ENCODE peak calls at places on chromosomes 13 and 19, in nine cellular contexts. F, H, V, L, I, Y, S, M and Q are unnamed samples.

GRCh38 chr19:44684892-44685847 is 13.8 kb upstream of the CEACAM16 start:
- DNase-seq in F (no peak), I (no peak), L (no peak), H (peak), Y (no peak), V (no peak), S (peak), M (peak), Q (peak)

GRCh38 chr13:103203750-103204330 is 137.6 kb upstream of the SLC10A2 start:
- DNase-seq in M (no peak), I (no peak), S (no peak), H (no peak), V (no peak), F (no peak), L (no peak), Y (peak), Q (no peak)

GRCh38 chr13:90258129-90258528 is 1089.4 kb upstream of the MIR17HG start:
- DNase-seq in F (no peak), V (no peak), I (no peak), L (no peak), Y (peak), H (no peak), S (no peak), M (no peak), Q (no peak)

GRCh38 chr19:1522061-1522460 is 1.8 kb upstream of the PLK5 start:
- DNase-seq in Y (no peak), S (no peak), M (no peak), I (no peak), H (peak), F (no peak), V (no peak), L (no peak), Q (no peak)

GRCh38 chr13:36430247-36431203 is 1.8 kb upstream of the CCNA1 start:
- DNase-seq in L (no peak), F (no peak), V (no peak), I (no peak), H (no peak), M (no peak), S (no peak), Y (no peak), Q (no peak)

GRCh38 chr19:44905437-44906160 is at the start of gene APOE:
- DNase-seq in V (no peak), Y (no peak), I (no peak), S (no peak), H (peak), L (no peak), F (peak), M (no peak), Q (no peak)

GRCh38 chr13:48586591-48587103 is 53.8 kb upstream of the RCBTB2 start:
- DNase-seq in H (peak), M (no peak), L (no peak), I (no peak), S (no peak), F (peak), V (peak), Y (no peak), Q (no peak)

GRCh38 chr13:35190241-35190640 is 248.2 kb downstream of the NBEA start:
- DNase-seq in H (peak), Y (no peak), M (no peak), I (no peak), S (no peak), V (no peak), L (no peak), F (no peak), Q (no peak)

GRCh38 chr19:49422407-49423277 is 599 bp downstream of the PTH2 start:
- DNase-seq in I (no peak), L (peak), M (no peak), S (peak), F (no peak), H (no peak), V (no peak), Y (peak), Q (no peak)

GRCh38 chr19:1407662-1408299 is 395 bp downstream of the DAZAP1 start:
- DNase-seq in V (no peak), S (peak), I (no peak), M (no peak), Y (no peak), F (no peak), H (no peak), L (no peak), Q (no peak)

GRCh38 chr13:36193151-36193855 is 21.1 kb downstream of the SOHLH2 start:
- DNase-seq in M (peak), S (no peak), H (peak), Y (peak), L (no peak), V (no peak), F (no peak), I (no peak), Q (no peak)

GRCh38 chr19:2865334-2866221 is 1.6 kb upstream of the ZNF556 start:
- DNase-seq in F (no peak), I (no peak), Y (no peak), H (no peak), S (no peak), L (no peak), M (no peak), V (no peak), Q (no peak)

GRCh38 chr19:20667281-20667680 is 5.9 kb upstream of the ZNF626 start:
- DNase-seq in S (no peak), I (no peak), H (no peak), V (no peak), M (no peak), Y (no peak), L (no peak), F (no peak), Q (no peak)

GRCh38 chr19:7226749-7227148 is 67.5 kb downstream of the INSR start:
- DNase-seq in L (no peak), F (no peak), Y (no peak), S (no peak), I (no peak), M (no peak), H (peak), V (no peak), Q (no peak)

GRCh38 chr19:2629491-2630351 is 72.8 kb downstream of the GNG7 start:
- DNase-seq in L (no peak), Y (no peak), V (no peak), S (no peak), I (no peak), H (peak), F (no peak), M (no peak), Q (no peak)

GRCh38 chr13:79497852-79498251 is 16.9 kb downstream of the NDFIP2 start:
- DNase-seq in L (no peak), V (no peak), I (no peak), M (no peak), F (no peak), H (no peak), S (no peak), Y (no peak), Q (no peak)

GRCh38 chr19:15954820-15955219 is 6.0 kb downstream of the OR10H4 start:
- DNase-seq in Y (no peak), L (no peak), S (no peak), M (no peak), V (no peak), I (no peak), H (no peak), F (no peak), Q (no peak)

GRCh38 chr19:9857920-9858746 is 23.0 kb downstream of the PIN1 start:
- DNase-seq in Y (no peak), I (no peak), L (no peak), F (no peak), S (no peak), V (no peak), M (no peak), H (no peak), Q (no peak)

GRCh38 chr19:12939292-12939606 is 840 bp downstream of the CALR start:
- DNase-seq in H (peak), Y (no peak), I (no peak), F (no peak), L (no peak), M (no peak), S (no peak), V (no peak), Q (peak)

GRCh38 chr13:42063105-42063504 is 14.7 kb downstream of the DGKH start:
- DNase-seq in S (no peak), Y (no peak), V (no peak), I (no peak), M (no peak), H (no peak), L (no peak), F (no peak), Q (no peak)

GRCh38 chr13:32723987-32724386 is 137.7 kb downstream of the PDS5B start:
- DNase-seq in S (no peak), Y (no peak), H (no peak), L (no peak), F (no peak), M (no peak), V (no peak), I (no peak), Q (no peak)

GRCh38 chr13:27007166-27007565 is 164.4 kb downstream of the USP12 start:
- DNase-seq in L (peak), V (no peak), M (no peak), S (no peak), I (no peak), H (no peak), Y (peak), F (no peak), Q (no peak)

GRCh38 chr13:99907038-99907437 is 64.5 kb downstream of the ZIC5 start:
- DNase-seq in H (no peak), M (no peak), S (no peak), Y (no peak), I (no peak), V (no peak), L (no peak), F (no peak), Q (no peak)

GRCh38 chr19:4014541-4015491 is 7.3 kb downstream of the PIAS4 start:
- DNase-seq in Y (no peak), L (no peak), H (no peak), F (no peak), M (no peak), S (peak), I (no peak), V (no peak), Q (no peak)

GRCh38 chr19:13859361-13859880 is 17.5 kb upstream of the NANOS3 start:
- DNase-seq in V (peak), M (no peak), S (no peak), L (no peak), F (no peak), Y (no peak), I (no peak), H (peak), Q (peak)

GRCh38 chr19:10286803-10287737 is at the start of gene ICAM4:
- DNase-seq in M (no peak), S (peak), F (no peak), L (no peak), I (no peak), V (no peak), H (peak), Y (no peak), Q (no peak)

GRCh38 chr19:3336351-3336679 is 30.1 kb upstream of the NFIC start:
- DNase-seq in M (no peak), L (no peak), S (no peak), I (no peak), Y (no peak), F (no peak), V (no peak), H (no peak), Q (no peak)

GRCh38 chr19:35774274-35775045 is 904 bp upstream of the ARHGAP33 start:
- DNase-seq in S (no peak), Y (peak), I (no peak), F (no peak), L (no peak), H (no peak), M (no peak), V (no peak), Q (no peak)

GRCh38 chr13:113628291-113629270 is 29.4 kb downstream of the ATP4B start:
- DNase-seq in V (no peak), Y (no peak), F (no peak), M (no peak), H (no peak), I (no peak), L (no peak), S (no peak), Q (no peak)